ENCODE peak calls at places on chromosome 11, in seven cellular contexts. D is upper lobe of right lung, J is neural progenitor cell, B is psoas muscle, K is esophagus squamous epithelium, V is cardiac muscle cell, Y is ascending aorta. A is an unnamed sample. For H3K36me3, the result is how much of the 10 kb centered on the place peaks cover.

GRCh38 chr11:116396332-116396731 is 376.5 kb downstream of the BUD13 start:
- DNase-seq in D (no peak), J (no peak), B (no peak), K (no peak), V (no peak), Y (no peak), A (no peak)

GRCh38 chr11:36023922-36024321 is 80.1 kb downstream of the LDLRAD3 start:
- DNase-seq in D (no peak), J (no peak), B (no peak), K (no peak), V (peak), Y (no peak), A (no peak)

GRCh38 chr11:12158926-12159325 is 48.5 kb downstream of the MICAL2 start:
- DNase-seq in D (no peak), J (no peak), B (no peak), K (no peak), V (peak), Y (no peak), A (no peak)

GRCh38 chr11:75487366-75487765 is 38.4 kb downstream of the GDPD5 start:
- DNase-seq in D (no peak), J (no peak), B (no peak), K (no peak), V (no peak), Y (no peak), A (peak)

GRCh38 chr11:122253541-122254317 is 137.7 kb upstream of the BLID start:
- DNase-seq in D (no peak), J (peak), B (no peak), K (no peak), V (peak), Y (no peak), A (peak)

GRCh38 chr11:88039512-88040496 is 135.4 kb downstream of the RAB38 start:
- DNase-seq in D (no peak), J (no peak), B (no peak), K (no peak), V (no peak), Y (no peak), A (no peak)

GRCh38 chr11:92671081-92671480 is 298.4 kb upstream of the MTNR1B start:
- DNase-seq in D (no peak), J (no peak), B (no peak), K (no peak), V (no peak), Y (no peak), A (no peak)

GRCh38 chr11:76768091-76769047 is 14.8 kb upstream of the TSKU start:
- DNase-seq in D (peak), J (no peak), B (peak), K (no peak), V (peak), Y (no peak), A (no peak)

GRCh38 chr11:120810251-120810650 is 213.7 kb upstream of the TBCEL start:
- DNase-seq in D (no peak), J (no peak), B (no peak), K (no peak), V (peak), Y (no peak), A (no peak)

GRCh38 chr11:2892215-2893020 is 6.8 kb upstream of the CDKN1C start:
- DNase-seq in D (peak), J (peak), B (no peak), K (no peak), V (peak), Y (no peak), A (no peak)

GRCh38 chr11:6611092-6612007 is 666 bp downstream of the TAF10 start:
- DNase-seq in D (no peak), J (peak), B (peak), K (no peak), V (peak), Y (no peak), A (peak)

GRCh38 chr11:65183201-65183891 is 1.6 kb downstream of the CAPN1 start:
- DNase-seq in D (peak), J (no peak), B (no peak), K (no peak), V (no peak), Y (no peak), A (peak)

GRCh38 chr11:24234822-24235508 is 261.9 kb upstream of the LUZP2 start:
- DNase-seq in D (peak), J (peak), B (no peak), K (no peak), V (peak), Y (no peak), A (peak)

GRCh38 chr11:15594607-15595006 is 479.9 kb downstream of the INSC start:
- DNase-seq in D (no peak), J (no peak), B (no peak), K (no peak), V (no peak), Y (no peak), A (no peak)

GRCh38 chr11:5712507-5712906 is 22.9 kb downstream of the TRIM22 start:
- DNase-seq in D (no peak), J (no peak), B (no peak), K (no peak), V (peak), Y (no peak), A (no peak)

GRCh38 chr11:72228229-72228843 is 3.8 kb downstream of the INPPL1 start:
- DNase-seq in D (peak), J (no peak), B (no peak), K (no peak), V (no peak), Y (no peak), A (no peak)

GRCh38 chr11:75323609-75324008 is 27.9 kb downstream of the ARRB1 start:
- DNase-seq in D (no peak), J (no peak), B (no peak), K (no peak), V (no peak), Y (no peak), A (peak)

GRCh38 chr11:108895579-108896480 is 231.0 kb downstream of the DDX10 start:
- DNase-seq in D (no peak), J (no peak), B (no peak), K (no peak), V (peak), Y (no peak), A (no peak)

GRCh38 chr11:92297551-92298237 is 73.1 kb downstream of the FAT3 start:
- DNase-seq in D (no peak), J (no peak), B (no peak), K (no peak), V (no peak), Y (no peak), A (no peak)

GRCh38 chr11:93842461-93842860 is 8.0 kb downstream of the VSTM5 start:
- DNase-seq in D (no peak), J (no peak), B (no peak), K (no peak), V (peak), Y (no peak), A (peak)

GRCh38 chr11:6096417-6096816 is 11.1 kb upstream of the OR56B4 start:
- DNase-seq in D (no peak), J (no peak), B (no peak), K (no peak), V (peak), Y (no peak), A (no peak)

GRCh38 chr11:15830730-15831443 is 525.5 kb downstream of the SOX6 start:
- DNase-seq in D (no peak), J (no peak), B (no peak), K (no peak), V (no peak), Y (no peak), A (no peak)

GRCh38 chr11:125514336-125515101 is 18.5 kb upstream of the FEZ1 start:
- DNase-seq in D (no peak), J (no peak), B (no peak), K (no peak), V (peak), Y (no peak), A (no peak)

GRCh38 chr11:125170001-125170405 is 5.5 kb downstream of the PKNOX2 start:
- DNase-seq in D (no peak), J (peak), B (no peak), K (no peak), V (peak), Y (no peak), A (no peak)

GRCh38 chr11:8719260-8720190 is 36.9 kb downstream of the RPL27A start:
- DNase-seq in D (no peak), J (no peak), B (peak), K (no peak), V (peak), Y (peak), A (peak)

GRCh38 chr11:95764267-95764898 is 25.2 kb downstream of the FAM76B start:
- DNase-seq in D (no peak), J (peak), B (no peak), K (no peak), V (peak), Y (no peak), A (no peak)

GRCh38 chr11:80595011-80595410 is 1154.2 kb upstream of the TENM4 start:
- DNase-seq in D (no peak), J (no peak), B (no peak), K (no peak), V (peak), Y (no peak), A (no peak)

GRCh38 chr11:57426754-57427691 is at the start of gene SLC43A3:
- DNase-seq in D (peak), J (peak), B (peak), K (no peak), V (peak), Y (peak), A (peak)

GRCh38 chr11:76612226-76612625 is 58.3 kb downstream of the LRRC32 start:
- DNase-seq in D (no peak), J (no peak), B (no peak), K (no peak), V (no peak), Y (no peak), A (no peak)

GRCh38 chr11:93567406-93567819 is 24.2 kb upstream of the SMCO4 start:
- DNase-seq in D (no peak), J (no peak), B (peak), K (no peak), V (peak), Y (peak), A (peak)

GRCh38 chr11:11171285-11171684 is 181.8 kb downstream of the CSNK2A3 start:
- DNase-seq in D (no peak), J (no peak), B (no peak), K (no peak), V (peak), Y (no peak), A (no peak)

GRCh38 chr11:60868682-60869450 is 1.5 kb downstream of the ZP1 start:
- DNase-seq in D (peak), J (no peak), B (peak), K (no peak), V (no peak), Y (no peak), A (no peak)

GRCh38 chr11:76512851-76513653 is 68.2 kb downstream of the EMSY start:
- DNase-seq in D (no peak), J (peak), B (no peak), K (no peak), V (peak), Y (no peak), A (no peak)

GRCh38 chr11:10392680-10393079 is 62.4 kb upstream of the AMPD3 start:
- DNase-seq in D (no peak), J (no peak), B (no peak), K (no peak), V (no peak), Y (no peak), A (no peak)

GRCh38 chr11:3950996-3951662 is 95.7 kb downstream of the STIM1 start:
- DNase-seq in D (no peak), J (peak), B (no peak), K (no peak), V (peak), Y (no peak), A (no peak)

GRCh38 chr11:120667281-120667680 is 155.7 kb downstream of the GRIK4 start:
- DNase-seq in D (peak), J (peak), B (no peak), K (no peak), V (peak), Y (no peak), A (no peak)

GRCh38 chr11:4187055-4187988 is 92.7 kb downstream of the RRM1 start:
- DNase-seq in D (peak), J (peak), B (peak), K (no peak), V (peak), Y (peak), A (peak)

GRCh38 chr11:72519220-72519881 is 85.0 kb upstream of the CLPB start:
- DNase-seq in D (no peak), J (no peak), B (no peak), K (no peak), V (no peak), Y (no peak), A (no peak)

GRCh38 chr11:64040684-64041267 is 5.0 kb downstream of the FLRT1 start:
- DNase-seq in D (no peak), J (peak), B (no peak), K (no peak), V (no peak), Y (no peak), A (peak)

DNA sequence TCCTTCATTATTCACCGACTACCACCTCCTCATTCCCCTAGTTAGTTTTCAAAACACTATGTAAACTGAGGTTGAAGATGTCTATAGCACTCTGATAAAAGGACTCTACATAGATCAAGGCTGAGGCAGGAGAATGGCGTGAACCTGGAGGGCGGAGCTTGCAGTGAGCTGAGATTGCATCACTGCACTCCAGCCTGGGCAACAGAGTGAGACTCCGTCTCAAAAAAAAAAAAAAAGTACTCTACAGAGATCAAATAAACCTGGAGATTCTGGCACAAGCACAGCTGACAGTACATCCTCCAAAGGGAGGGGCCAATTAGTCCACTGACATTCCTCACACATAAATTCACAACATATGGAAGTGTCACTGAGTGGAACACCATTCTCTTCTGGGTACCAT is 31.0 kb downstream of the TSG101 start:
- DNase-seq in D (no peak), J (no peak), B (no peak), K (no peak), V (no peak), Y (no peak), A (no peak)
- H3K36me3 ChIP-seq in D (half or more), J (under half), B (under half), K (under half), V (under half), Y (under half), A (under half)

DNA sequence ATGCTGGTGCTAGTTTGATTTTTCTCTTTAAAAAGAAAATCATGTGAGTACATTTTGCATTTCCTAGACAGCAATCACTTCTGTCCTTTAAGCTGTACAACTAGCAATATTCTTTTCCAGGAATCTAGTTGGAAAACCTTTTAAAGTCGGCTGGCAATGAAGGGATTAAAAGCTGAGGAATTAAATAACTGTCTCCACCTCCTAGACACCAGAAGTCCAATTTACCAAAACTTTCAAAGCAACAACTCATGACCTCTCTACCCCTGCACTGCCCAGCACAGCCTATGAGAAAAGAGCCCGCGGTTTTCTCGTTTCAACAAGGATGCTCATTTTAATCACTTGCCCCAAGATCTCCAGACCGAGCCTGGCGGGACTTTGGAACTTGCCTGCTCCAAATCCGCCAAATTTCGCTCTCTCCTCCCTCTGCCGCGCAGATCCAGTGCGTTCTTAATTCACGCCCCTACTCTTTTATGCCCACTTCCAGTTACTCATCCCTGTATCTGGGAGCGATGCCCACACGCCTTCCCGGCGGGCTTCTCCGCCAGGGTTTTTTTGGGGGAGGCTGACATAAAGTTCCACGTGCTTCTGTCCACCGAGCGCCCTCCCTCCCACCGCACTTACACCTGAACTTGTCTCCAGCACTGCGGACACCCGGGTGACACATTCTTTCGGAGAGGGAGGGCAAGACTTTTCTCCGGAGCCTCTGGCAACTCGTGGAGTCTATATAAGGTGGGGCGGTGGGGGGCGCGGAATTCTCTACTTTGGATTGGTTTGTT is 2.5 kb downstream of the MPPED2 start:
- DNase-seq in D (peak), J (peak), B (peak), K (no peak), V (no peak), Y (peak), A (peak)
- H3K27ac ChIP-seq in D (no peak), J (no peak), B (no peak), K (no peak), V (peak), Y (peak), A (no peak)

GRCh38 chr11:13486926-13487660 is 8.7 kb downstream of the PTH start:
- DNase-seq in D (peak), J (peak), B (no peak), K (no peak), V (peak), Y (no peak), A (peak)

DNA sequence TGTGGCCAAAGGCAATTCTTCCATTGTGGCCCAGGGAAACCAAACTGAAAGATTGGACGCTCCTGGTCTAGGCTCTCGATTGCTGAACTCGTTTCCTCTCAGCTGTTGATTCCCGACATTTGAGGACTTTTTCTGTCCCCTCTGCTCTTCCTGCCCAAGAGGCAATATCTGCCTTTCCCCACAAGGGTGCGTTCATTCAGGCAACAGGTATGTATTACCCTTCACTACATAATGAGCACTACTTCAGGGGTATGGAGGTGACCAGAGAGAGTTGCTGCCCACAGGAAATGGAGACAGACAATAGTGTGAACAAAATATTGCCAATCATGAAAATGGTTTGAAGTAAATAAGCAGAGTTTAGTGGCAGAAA is 8.2 kb downstream of the PTH start:
- DNase-seq in D (no peak), J (peak), B (no peak), K (no peak), V (peak), Y (no peak), A (peak)
- TF ChIP-seq CTCF in D (peak), J (peak), B (no peak), K (no peak), V (peak), Y (no peak), A (peak)

DNA sequence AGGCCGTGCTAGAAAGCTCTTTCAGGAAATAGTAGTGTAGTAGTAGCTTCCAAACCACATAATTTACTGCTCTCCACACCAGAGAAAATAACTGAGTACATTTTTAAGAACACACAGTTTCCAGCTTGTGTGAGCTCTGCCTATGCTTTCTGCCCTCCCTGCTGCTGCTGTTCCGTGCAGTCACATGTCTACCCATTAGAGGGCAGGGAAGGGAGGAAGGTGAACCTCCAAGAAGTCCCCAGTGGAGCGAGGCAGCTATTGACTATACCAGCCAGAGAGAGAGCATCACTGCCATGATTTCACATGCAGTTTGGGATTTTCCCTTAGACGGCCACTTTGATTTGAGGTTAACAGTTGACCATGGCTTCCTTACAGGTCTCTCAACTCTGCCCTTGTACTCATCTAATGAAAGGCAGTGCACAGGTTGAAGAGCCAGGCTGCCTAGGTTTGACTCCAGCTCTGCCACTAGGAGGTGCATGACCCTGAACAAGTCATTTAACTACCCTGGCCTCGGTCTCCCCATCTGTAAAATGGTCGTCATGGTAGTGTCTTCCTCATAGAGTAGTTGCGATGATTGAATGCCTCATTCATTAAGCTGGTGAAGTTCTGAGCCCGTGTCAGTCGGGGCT is 19.7 kb upstream of the CTTN start:
- DNase-seq in D (peak), J (no peak), B (no peak), K (no peak), V (no peak), Y (no peak), A (no peak)
- H3K36me3 ChIP-seq in D (half or more), J (under half), B (under half), K (under half), V (under half), Y (under half), A (under half)

GRCh38 chr11:133955091-133955846 is 1.5 kb downstream of the IGSF9B start:
- DNase-seq in D (no peak), J (peak), B (peak), K (no peak), V (no peak), Y (no peak), A (no peak)

GRCh38 chr11:133955945-133956421 is 785 bp downstream of the IGSF9B start:
- DNase-seq in D (no peak), J (peak), B (no peak), K (no peak), V (no peak), Y (no peak), A (no peak)

GRCh38 chr11:133956650-133957633 is at the start of gene IGSF9B:
- DNase-seq in D (peak), J (peak), B (peak), K (no peak), V (peak), Y (no peak), A (peak)

GRCh38 chr11:133953999-133954398 is 2.8 kb downstream of the IGSF9B start:
- DNase-seq in D (no peak), J (no peak), B (no peak), K (no peak), V (no peak), Y (no peak), A (no peak)

DNA sequence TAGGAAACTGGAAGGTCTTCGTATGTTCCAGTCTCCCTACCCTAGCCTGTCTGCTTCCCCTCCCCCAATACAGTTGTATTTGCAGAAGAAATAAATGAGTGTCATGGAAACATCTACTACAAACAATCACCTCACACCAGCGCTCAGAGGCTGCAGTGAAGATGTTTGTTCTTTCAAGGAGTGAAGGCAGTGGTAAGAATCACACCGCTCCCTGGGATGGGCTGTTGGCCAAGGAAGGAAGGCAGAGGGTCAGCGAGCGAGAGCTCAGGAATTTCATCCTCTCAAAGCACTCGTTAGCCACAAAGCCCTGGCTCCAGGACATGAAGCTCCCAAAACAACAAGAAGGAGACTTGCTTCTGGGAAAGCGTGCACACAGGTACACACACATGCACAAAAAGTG is 1.2 kb upstream of the IGSF9B start:
- DNase-seq in D (no peak), J (no peak), B (no peak), K (no peak), V (peak), Y (no peak), A (no peak)
- H3K27ac ChIP-seq in D (no peak), J (no peak), B (no peak), K (peak), V (no peak), Y (peak), A (no peak)